ENCODE peak calls at places on chromosome 22, in six cellular contexts. One of them, this sample, is unnamed.
A peak's percentile ranks its signal among the peaks of the same experiment; 100 is the strongest.

GRCh38 chr22:24474649-24475048 is 20.5 kb upstream of the UPB1 start:
- DNase-seq in colonic mucosa: no peak
- DNase-seq in naive thymus-derived CD4-positive, alpha-beta T cell: no peak
- DNase-seq in BJ: no peak
- DNase-seq in lower lobe of right lung: no peak
- DNase-seq in SJSA1: no peak
- DNase-seq in this sample: no peak

GRCh38 chr22:32389685-32390084 is 22.4 kb downstream of the RTCB start:
- DNase-seq in colonic mucosa: no peak
- DNase-seq in naive thymus-derived CD4-positive, alpha-beta T cell: no peak
- DNase-seq in BJ: no peak
- DNase-seq in lower lobe of right lung: no peak
- DNase-seq in SJSA1: no peak
- DNase-seq in this sample: no peak

GRCh38 chr22:20520093-20520511 is 12.7 kb downstream of the MED15 start:
- DNase-seq in colonic mucosa: no peak
- DNase-seq in naive thymus-derived CD4-positive, alpha-beta T cell: no peak
- DNase-seq in BJ: no peak
- DNase-seq in lower lobe of right lung: peak; percentile 22
- DNase-seq in SJSA1: no peak
- DNase-seq in this sample: no peak

GRCh38 chr22:27757928-27758525 is 43.5 kb downstream of the MN1 start:
- DNase-seq in colonic mucosa: no peak
- DNase-seq in naive thymus-derived CD4-positive, alpha-beta T cell: no peak
- DNase-seq in BJ: no peak
- DNase-seq in lower lobe of right lung: peak; percentile 14
- DNase-seq in SJSA1: no peak
- DNase-seq in this sample: no peak

GRCh38 chr22:27253108-27253507 is 548.4 kb downstream of the MN1 start:
- DNase-seq in colonic mucosa: no peak
- DNase-seq in naive thymus-derived CD4-positive, alpha-beta T cell: no peak
- DNase-seq in BJ: no peak
- DNase-seq in lower lobe of right lung: no peak
- DNase-seq in SJSA1: no peak
- DNase-seq in this sample: no peak

GRCh38 chr22:39259698-39260097 is 14.9 kb upstream of the PDGFB start:
- DNase-seq in colonic mucosa: no peak
- DNase-seq in naive thymus-derived CD4-positive, alpha-beta T cell: no peak
- DNase-seq in BJ: no peak
- DNase-seq in lower lobe of right lung: no peak
- DNase-seq in SJSA1: no peak
- DNase-seq in this sample: no peak

GRCh38 chr22:26360169-26360885 is 68.7 kb upstream of the ASPHD2 start:
- DNase-seq in colonic mucosa: peak; percentile 69
- DNase-seq in naive thymus-derived CD4-positive, alpha-beta T cell: peak; percentile 60
- DNase-seq in BJ: peak; percentile 19
- DNase-seq in lower lobe of right lung: peak; percentile 50
- DNase-seq in SJSA1: peak; percentile 73
- DNase-seq in this sample: peak; percentile 24

GRCh38 chr22:42364641-42365336 is 67.4 kb downstream of the NFAM1 start:
- DNase-seq in colonic mucosa: no peak
- DNase-seq in naive thymus-derived CD4-positive, alpha-beta T cell: no peak
- DNase-seq in BJ: no peak
- DNase-seq in lower lobe of right lung: no peak
- DNase-seq in SJSA1: no peak
- DNase-seq in this sample: no peak

GRCh38 chr22:38352436-38352835 is 35.2 kb upstream of the CSNK1E start:
- DNase-seq in colonic mucosa: no peak
- DNase-seq in naive thymus-derived CD4-positive, alpha-beta T cell: no peak
- DNase-seq in BJ: no peak
- DNase-seq in lower lobe of right lung: no peak
- DNase-seq in SJSA1: no peak
- DNase-seq in this sample: no peak

GRCh38 chr22:42700901-42701300 is 19.8 kb downstream of the A4GALT start:
- DNase-seq in colonic mucosa: no peak
- DNase-seq in naive thymus-derived CD4-positive, alpha-beta T cell: no peak
- DNase-seq in BJ: no peak
- DNase-seq in lower lobe of right lung: no peak
- DNase-seq in SJSA1: no peak
- DNase-seq in this sample: no peak

GRCh38 chr22:46449974-46450745 is 87.3 kb downstream of the CELSR1 start:
- DNase-seq in colonic mucosa: no peak
- DNase-seq in naive thymus-derived CD4-positive, alpha-beta T cell: no peak
- DNase-seq in BJ: no peak
- DNase-seq in lower lobe of right lung: no peak
- DNase-seq in SJSA1: no peak
- DNase-seq in this sample: no peak

GRCh38 chr22:45638197-45638596 is 33.4 kb upstream of the ATXN10 start:
- DNase-seq in colonic mucosa: no peak
- DNase-seq in naive thymus-derived CD4-positive, alpha-beta T cell: no peak
- DNase-seq in BJ: no peak
- DNase-seq in lower lobe of right lung: no peak
- DNase-seq in SJSA1: no peak
- DNase-seq in this sample: no peak

GRCh38 chr22:39820266-39820665 is 73.3 kb downstream of the ENTHD1 start:
- DNase-seq in colonic mucosa: no peak
- DNase-seq in naive thymus-derived CD4-positive, alpha-beta T cell: no peak
- DNase-seq in BJ: peak; percentile 19
- DNase-seq in lower lobe of right lung: no peak
- DNase-seq in SJSA1: peak; percentile 68
- DNase-seq in this sample: no peak

GRCh38 chr22:32665676-32666075 is 135.8 kb upstream of the TIMP3 start:
- DNase-seq in colonic mucosa: no peak
- DNase-seq in naive thymus-derived CD4-positive, alpha-beta T cell: no peak
- DNase-seq in BJ: no peak
- DNase-seq in lower lobe of right lung: no peak
- DNase-seq in SJSA1: no peak
- DNase-seq in this sample: no peak

GRCh38 chr22:34454598-34454997 is 534.3 kb upstream of the LARGE1 start:
- DNase-seq in colonic mucosa: no peak
- DNase-seq in naive thymus-derived CD4-positive, alpha-beta T cell: no peak
- DNase-seq in BJ: no peak
- DNase-seq in lower lobe of right lung: no peak
- DNase-seq in SJSA1: no peak
- DNase-seq in this sample: no peak

GRCh38 chr22:29379258-29379657 is 9.1 kb downstream of the AP1B1 start:
- DNase-seq in colonic mucosa: no peak
- DNase-seq in naive thymus-derived CD4-positive, alpha-beta T cell: no peak
- DNase-seq in BJ: no peak
- DNase-seq in lower lobe of right lung: no peak
- DNase-seq in SJSA1: no peak
- DNase-seq in this sample: no peak

GRCh38 chr22:32837803-32838202 is 36.3 kb downstream of the TIMP3 start:
- DNase-seq in colonic mucosa: no peak
- DNase-seq in naive thymus-derived CD4-positive, alpha-beta T cell: no peak
- DNase-seq in BJ: no peak
- DNase-seq in lower lobe of right lung: no peak
- DNase-seq in SJSA1: no peak
- DNase-seq in this sample: no peak

GRCh38 chr22:27212617-27213177 is 555.3 kb downstream of the MIAT start:
- DNase-seq in colonic mucosa: peak; percentile 75
- DNase-seq in naive thymus-derived CD4-positive, alpha-beta T cell: no peak
- DNase-seq in BJ: peak; percentile 96
- DNase-seq in lower lobe of right lung: no peak
- DNase-seq in SJSA1: peak; percentile 87
- DNase-seq in this sample: no peak

GRCh38 chr22:27714076-27714475 is 87.5 kb downstream of the MN1 start:
- DNase-seq in colonic mucosa: no peak
- DNase-seq in naive thymus-derived CD4-positive, alpha-beta T cell: no peak
- DNase-seq in BJ: no peak
- DNase-seq in lower lobe of right lung: no peak
- DNase-seq in SJSA1: no peak
- DNase-seq in this sample: no peak

GRCh38 chr22:33919591-33920501 is at the start of gene LARGE1:
- DNase-seq in colonic mucosa: peak; percentile 47
- DNase-seq in naive thymus-derived CD4-positive, alpha-beta T cell: no peak
- DNase-seq in BJ: no peak
- DNase-seq in lower lobe of right lung: peak; percentile 64
- DNase-seq in SJSA1: peak; percentile 50
- DNase-seq in this sample: peak; percentile 70

GRCh38 chr22:17140826-17141771 is 18.0 kb downstream of the HDHD5 start:
- DNase-seq in colonic mucosa: no peak
- DNase-seq in naive thymus-derived CD4-positive, alpha-beta T cell: no peak
- DNase-seq in BJ: no peak
- DNase-seq in lower lobe of right lung: no peak
- DNase-seq in SJSA1: no peak
- DNase-seq in this sample: no peak

GRCh38 chr22:45096256-45096907 is 67.3 kb upstream of the NUP50 start:
- DNase-seq in colonic mucosa: peak; percentile 65
- DNase-seq in naive thymus-derived CD4-positive, alpha-beta T cell: peak; percentile 34
- DNase-seq in BJ: no peak
- DNase-seq in lower lobe of right lung: no peak
- DNase-seq in SJSA1: peak; percentile 71
- DNase-seq in this sample: no peak

GRCh38 chr22:45082795-45083194 is 73.0 kb upstream of the PHF21B start:
- DNase-seq in colonic mucosa: no peak
- DNase-seq in naive thymus-derived CD4-positive, alpha-beta T cell: no peak
- DNase-seq in BJ: no peak
- DNase-seq in lower lobe of right lung: no peak
- DNase-seq in SJSA1: no peak
- DNase-seq in this sample: no peak

GRCh38 chr22:39941661-39942060 is 18.5 kb upstream of the TMA7B start:
- DNase-seq in colonic mucosa: no peak
- DNase-seq in naive thymus-derived CD4-positive, alpha-beta T cell: no peak
- DNase-seq in BJ: no peak
- DNase-seq in lower lobe of right lung: no peak
- DNase-seq in SJSA1: no peak
- DNase-seq in this sample: no peak

GRCh38 chr22:29716814-29717213 is 3.0 kb upstream of the CABP7 start:
- DNase-seq in colonic mucosa: peak; percentile 41
- DNase-seq in naive thymus-derived CD4-positive, alpha-beta T cell: no peak
- DNase-seq in BJ: no peak
- DNase-seq in lower lobe of right lung: peak; percentile 67
- DNase-seq in SJSA1: peak; percentile 56
- DNase-seq in this sample: no peak

GRCh38 chr22:45537734-45538181 is 35.1 kb downstream of the FBLN1 start:
- DNase-seq in colonic mucosa: no peak
- DNase-seq in naive thymus-derived CD4-positive, alpha-beta T cell: no peak
- DNase-seq in BJ: peak; percentile 55
- DNase-seq in lower lobe of right lung: no peak
- DNase-seq in SJSA1: peak; percentile 81
- DNase-seq in this sample: no peak

GRCh38 chr22:25745341-25746011 is 3.5 kb downstream of the MYO18B start:
- DNase-seq in colonic mucosa: no peak
- DNase-seq in naive thymus-derived CD4-positive, alpha-beta T cell: no peak
- DNase-seq in BJ: peak; percentile 37
- DNase-seq in lower lobe of right lung: no peak
- DNase-seq in SJSA1: no peak
- DNase-seq in this sample: no peak

GRCh38 chr22:18029686-18030267 is 5.4 kb upstream of the MICAL3 start:
- DNase-seq in colonic mucosa: no peak
- DNase-seq in naive thymus-derived CD4-positive, alpha-beta T cell: no peak
- DNase-seq in BJ: no peak
- DNase-seq in lower lobe of right lung: no peak
- DNase-seq in SJSA1: no peak
- DNase-seq in this sample: no peak

GRCh38 chr22:35541254-35541748 is 670 bp downstream of the RASD2 start:
- DNase-seq in colonic mucosa: no peak
- DNase-seq in naive thymus-derived CD4-positive, alpha-beta T cell: no peak
- DNase-seq in BJ: no peak
- DNase-seq in lower lobe of right lung: no peak
- DNase-seq in SJSA1: no peak
- DNase-seq in this sample: no peak

GRCh38 chr22:35539487-35539886 is 1.1 kb upstream of the RASD2 start:
- DNase-seq in colonic mucosa: no peak
- DNase-seq in naive thymus-derived CD4-positive, alpha-beta T cell: no peak
- DNase-seq in BJ: no peak
- DNase-seq in lower lobe of right lung: no peak
- DNase-seq in SJSA1: no peak
- DNase-seq in this sample: no peak

GRCh38 chr22:35540600-35541253 is at the start of gene RASD2:
- DNase-seq in colonic mucosa: peak; percentile 25
- DNase-seq in naive thymus-derived CD4-positive, alpha-beta T cell: peak; percentile 34
- DNase-seq in BJ: no peak
- DNase-seq in lower lobe of right lung: no peak
- DNase-seq in SJSA1: peak; percentile 47
- DNase-seq in this sample: no peak

GRCh38 chr22:35538801-35539321 is 1.8 kb upstream of the RASD2 start:
- DNase-seq in colonic mucosa: peak; percentile 49
- DNase-seq in naive thymus-derived CD4-positive, alpha-beta T cell: no peak
- DNase-seq in BJ: no peak
- DNase-seq in lower lobe of right lung: no peak
- DNase-seq in SJSA1: no peak
- DNase-seq in this sample: no peak

DNA sequence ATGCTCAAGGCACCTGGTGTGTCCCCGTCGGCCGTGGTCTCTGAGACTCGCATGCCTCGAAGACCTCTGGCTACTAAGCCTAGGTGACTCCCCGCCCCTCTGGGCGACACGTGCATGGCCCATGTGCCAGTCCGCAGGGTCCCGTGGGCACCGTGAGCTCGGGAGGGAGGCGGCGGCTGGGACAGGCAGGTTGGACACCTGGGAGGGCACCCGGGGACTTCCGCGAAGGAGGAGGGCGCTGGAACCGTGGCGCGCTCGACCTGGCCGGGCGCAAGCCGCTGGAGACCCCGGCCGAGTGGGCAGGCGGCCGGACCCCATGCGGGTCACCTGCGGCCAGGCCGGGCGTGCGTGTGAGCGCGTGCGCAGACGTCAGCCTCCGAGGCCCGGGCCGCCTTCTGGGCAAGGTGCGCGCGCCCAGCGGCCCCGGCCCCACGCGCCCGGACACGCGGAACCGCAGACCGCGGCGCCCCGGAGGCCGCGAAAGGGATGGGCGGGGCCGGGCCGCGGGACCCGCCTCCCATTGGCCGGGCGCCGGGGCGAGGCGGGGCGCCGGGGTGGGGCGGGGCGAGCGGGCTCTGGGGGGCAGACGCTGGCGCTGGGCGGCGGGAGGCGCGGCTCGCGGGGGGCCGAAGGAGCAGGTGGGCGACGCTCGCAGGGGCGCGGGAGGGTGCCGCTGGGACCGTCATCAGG is 576 bp upstream of the RASD2 start:
- DNase-seq in colonic mucosa: peak; percentile 74
- DNase-seq in naive thymus-derived CD4-positive, alpha-beta T cell: peak; percentile 43
- DNase-seq in BJ: no peak
- DNase-seq in lower lobe of right lung: peak; percentile 61
- DNase-seq in SJSA1: no peak
- DNase-seq in this sample: peak; percentile 56
- H3K27me3 ChIP-seq in colonic mucosa: peaks cover 10% of the 10 kb centered on the region
- H3K27me3 ChIP-seq in naive thymus-derived CD4-positive, alpha-beta T cell: peaks cover 4% of the 10 kb centered on the region
- H3K27me3 ChIP-seq in BJ: peaks cover 15% of the 10 kb centered on the region
- H3K27me3 ChIP-seq in lower lobe of right lung: peaks cover 30% of the 10 kb centered on the region
- H3K27me3 ChIP-seq in SJSA1: peaks cover 27% of the 10 kb centered on the region
- H3K27me3 ChIP-seq in this sample: peaks cover 2% of the 10 kb centered on the region

GRCh38 chr22:43889366-43890253 is 2.2 kb downstream of the PNPLA5 start:
- DNase-seq in colonic mucosa: no peak
- DNase-seq in naive thymus-derived CD4-positive, alpha-beta T cell: no peak
- DNase-seq in BJ: no peak
- DNase-seq in lower lobe of right lung: no peak
- DNase-seq in SJSA1: no peak
- DNase-seq in this sample: no peak
- H3K27me3 ChIP-seq in colonic mucosa: peaks cover 16% of the 10 kb centered on the region
- H3K27me3 ChIP-seq in naive thymus-derived CD4-positive, alpha-beta T cell: no peaks in the 10 kb centered on the region
- H3K27me3 ChIP-seq in BJ: peaks cover 25% of the 10 kb centered on the region
- H3K27me3 ChIP-seq in lower lobe of right lung: peaks cover 79% of the 10 kb centered on the region
- H3K27me3 ChIP-seq in SJSA1: peaks cover 45% of the 10 kb centered on the region
- H3K27me3 ChIP-seq in this sample: peaks cover 10% of the 10 kb centered on the region

GRCh38 chr22:37065961-37066360 is 14.4 kb downstream of the KCTD17 start:
- DNase-seq in colonic mucosa: no peak
- DNase-seq in naive thymus-derived CD4-positive, alpha-beta T cell: no peak
- DNase-seq in BJ: no peak
- DNase-seq in lower lobe of right lung: no peak
- DNase-seq in SJSA1: no peak
- DNase-seq in this sample: no peak
- H3K27me3 ChIP-seq in colonic mucosa: peaks cover 10% of the 10 kb centered on the region
- H3K27me3 ChIP-seq in naive thymus-derived CD4-positive, alpha-beta T cell: no peaks in the 10 kb centered on the region
- H3K27me3 ChIP-seq in BJ: peaks cover 22% of the 10 kb centered on the region
- H3K27me3 ChIP-seq in lower lobe of right lung: peaks cover 29% of the 10 kb centered on the region
- H3K27me3 ChIP-seq in SJSA1: peaks cover 11% of the 10 kb centered on the region
- H3K27me3 ChIP-seq in this sample: no peaks in the 10 kb centered on the region

GRCh38 chr22:49850959-49851815 is 2.5 kb upstream of the ZBED4 start:
- DNase-seq in colonic mucosa: no peak
- DNase-seq in naive thymus-derived CD4-positive, alpha-beta T cell: no peak
- DNase-seq in BJ: no peak
- DNase-seq in lower lobe of right lung: no peak
- DNase-seq in SJSA1: no peak
- DNase-seq in this sample: no peak
- H3K27me3 ChIP-seq in colonic mucosa: peaks cover 30% of the 10 kb centered on the region
- H3K27me3 ChIP-seq in naive thymus-derived CD4-positive, alpha-beta T cell: no peaks in the 10 kb centered on the region
- H3K27me3 ChIP-seq in BJ: peaks cover 20% of the 10 kb centered on the region
- H3K27me3 ChIP-seq in lower lobe of right lung: peaks cover 35% of the 10 kb centered on the region
- H3K27me3 ChIP-seq in SJSA1: peaks cover 45% of the 10 kb centered on the region
- H3K27me3 ChIP-seq in this sample: peaks cover 1% of the 10 kb centered on the region